ENCODE peak calls at places on chromosomes 2 and 18, in ten cellular contexts. M is amygdala; B is RPMI8226; Z is AG04449; Q is smooth muscle cell of the brain vasculature; W is NCI-H774; F is HFFc6; U is HFF-Myc; J is stimulated activated CD4-positive, alpha-beta T cell treated with anti-CD3 and anti-CD28 coated beads, Interleukin-4, amount 100 ng/mL, for 48 hours; X is GDM1. A is an unnamed sample.

GRCh38 chr2:220120004-220120403 is 492.6 kb downstream of the SLC4A3 start:
- DNase-seq in B (no peak), J (no peak), Z (no peak), Q (no peak), U (no peak), W (no peak), X (no peak), M (no peak), F (no peak), A (no peak)

GRCh38 chr2:50606860-50607259 is 425.1 kb downstream of the NRXN1 start:
- DNase-seq in F (no peak), Q (no peak), U (no peak), W (no peak), X (no peak), Z (no peak), M (no peak), B (no peak), J (no peak), A (no peak)

GRCh38 chr2:56167616-56168015 is 16.2 kb upstream of the CCDC85A start:
- DNase-seq in W (no peak), J (no peak), U (no peak), X (no peak), F (no peak), Q (no peak), Z (no peak), B (no peak), M (no peak), A (no peak)

GRCh38 chr2:62344472-62344871 is 148.6 kb downstream of the B3GNT2 start:
- DNase-seq in U (no peak), Z (no peak), M (no peak), F (no peak), B (peak), J (no peak), W (no peak), X (no peak), Q (no peak), A (no peak)

GRCh38 chr2:192899466-192899865 is 704.7 kb upstream of the TMEFF2 start:
- DNase-seq in W (no peak), F (no peak), U (no peak), Z (no peak), J (no peak), Q (no peak), B (no peak), M (no peak), X (no peak), A (no peak)

GRCh38 chr18:42258301-42258965 is 303.4 kb downstream of the PIK3C3 start:
- DNase-seq in F (no peak), B (no peak), Z (no peak), Q (no peak), X (no peak), J (no peak), M (no peak), U (no peak), W (no peak), A (no peak)

GRCh38 chr2:201854221-201854801 is 48.0 kb downstream of the CDK15 start:
- DNase-seq in W (no peak), Q (peak), U (peak), F (peak), M (no peak), Z (peak), J (no peak), B (no peak), X (no peak), A (no peak)

GRCh38 chr2:64837925-64838641 is 151.1 kb upstream of the SLC1A4 start:
- DNase-seq in X (peak), M (no peak), J (no peak), U (no peak), B (no peak), W (no peak), F (no peak), Z (no peak), Q (no peak), A (peak)

GRCh38 chr18:59737776-59738295 is 40.6 kb upstream of the CCBE1 start:
- DNase-seq in Q (no peak), J (no peak), M (no peak), F (no peak), Z (no peak), X (no peak), W (no peak), B (no peak), U (no peak), A (no peak)

GRCh38 chr18:37476182-37476581 is 89.4 kb downstream of the CELF4 start:
- DNase-seq in B (peak), Z (no peak), X (peak), M (no peak), Q (no peak), W (no peak), F (peak), J (peak), U (no peak), A (peak)

GRCh38 chr2:179605341-179605740 is 256.1 kb downstream of the ZNF385B start:
- DNase-seq in X (no peak), Z (no peak), Q (no peak), B (no peak), M (no peak), F (no peak), U (no peak), W (no peak), J (no peak), A (no peak)

GRCh38 chr2:190649798-190650390 is 1.0 kb downstream of the NAB1 start:
- DNase-seq in U (no peak), F (peak), X (no peak), B (peak), Q (no peak), M (no peak), J (no peak), W (no peak), Z (no peak), A (no peak)

GRCh38 chr2:239021224-239021623 is 173.3 kb downstream of the TWIST2 start:
- DNase-seq in Z (no peak), X (no peak), J (no peak), W (no peak), Q (no peak), B (no peak), U (no peak), F (no peak), M (no peak), A (no peak)

GRCh38 chr18:6255121-6255742 is 159.5 kb downstream of the L3MBTL4 start:
- DNase-seq in M (no peak), F (no peak), X (peak), J (no peak), B (no peak), Z (no peak), Q (no peak), U (no peak), W (no peak), A (peak)

GRCh38 chr2:70793450-70793849 is 3.0 kb upstream of the FIGLA start:
- DNase-seq in Q (no peak), U (no peak), J (no peak), W (no peak), X (no peak), Z (no peak), F (no peak), B (no peak), M (no peak), A (peak)

GRCh38 chr2:222569826-222570225 is 86.1 kb downstream of the FARSB start:
- DNase-seq in J (no peak), B (no peak), M (no peak), W (no peak), Q (no peak), X (no peak), Z (peak), U (no peak), F (peak), A (no peak)

GRCh38 chr2:54672587-54673456 is 50.6 kb upstream of the EML6 start:
- DNase-seq in M (no peak), W (no peak), J (no peak), B (peak), Q (no peak), F (no peak), X (no peak), U (no peak), Z (no peak), A (no peak)

GRCh38 chr2:65435625-65436168 is 3.3 kb upstream of the SPRED2 start:
- DNase-seq in B (peak), X (peak), J (peak), U (no peak), W (peak), M (peak), Z (peak), F (peak), Q (peak), A (peak)

GRCh38 chr2:78061301-78061700 is 539.1 kb upstream of the LRRTM4 start:
- DNase-seq in W (no peak), U (no peak), B (no peak), Q (no peak), X (no peak), J (no peak), M (no peak), Z (no peak), F (no peak), A (no peak)

A was measured in KBM-7.